ENCODE peak calls at places on chromosome X, in ten cellular contexts. R is GM06990; O is WERI-Rb-1; N is WTC11; I is CD8-positive, alpha-beta T cell; K is heart right ventricle; J is BE2C; S is fibroblast of the aortic adventitia; A is cardiac fibroblast; B is lower lobe of right lung. E is an unnamed sample.

GRCh38 chrX:49992809-49993208 is 70.4 kb downstream of the CLCN5 start:
- DNase-seq in R (no peak), O (no peak), N (no peak), I (no peak), K (peak; percentile 3), J (no peak), S (peak; percentile 31), A (peak; percentile 17), B (no peak), E (no peak)

GRCh38 chrX:54301516-54301915 is 56.3 kb downstream of the WNK3 start:
- DNase-seq in R (no peak), O (no peak), N (no peak), I (no peak), K (no peak), J (no peak), S (no peak), A (peak; percentile 7), B (no peak), E (no peak)

GRCh38 chrX:130545796-130546195 is 144.0 kb downstream of the RBMX2 start:
- DNase-seq in R (no peak), O (no peak), N (no peak), I (no peak), K (no peak), J (no peak), S (no peak), A (no peak), B (no peak), E (no peak)

GRCh38 chrX:9310596-9310995 is 154.3 kb upstream of the TBL1X start:
- DNase-seq in R (no peak), O (no peak), N (no peak), I (no peak), K (no peak), J (no peak), S (peak; percentile 19), A (peak; percentile 7), B (no peak), E (no peak)

GRCh38 chrX:15853586-15854079 is 980 bp downstream of the AP1S2 start:
- DNase-seq in R (no peak), O (peak; percentile 8), N (no peak), I (no peak), K (no peak), J (no peak), S (no peak), A (no peak), B (no peak), E (peak; percentile 8)

GRCh38 chrX:134868766-134869495 is 121.9 kb upstream of the SMIM10 start:
- DNase-seq in R (no peak), O (no peak), N (no peak), I (no peak), K (no peak), J (no peak), S (peak; percentile 75), A (peak; percentile 83), B (no peak), E (no peak)

GRCh38 chrX:141732031-141732430 is 33.5 kb upstream of the SPANXD start:
- DNase-seq in R (no peak), O (no peak), N (no peak), I (no peak), K (no peak), J (no peak), S (no peak), A (no peak), B (no peak), E (no peak)

GRCh38 chrX:119145241-119145653 is 17.6 kb upstream of the KIAA1210 start:
- DNase-seq in R (no peak), O (peak; percentile 7), N (peak; percentile 24), I (no peak), K (no peak), J (peak; percentile 9), S (peak; percentile 24), A (peak; percentile 21), B (no peak), E (peak; percentile 11)

GRCh38 chrX:9859711-9860555 is 73.7 kb downstream of the SHROOM2 start:
- DNase-seq in R (no peak), O (no peak), N (no peak), I (no peak), K (no peak), J (no peak), S (no peak), A (no peak), B (no peak), E (no peak)

GRCh38 chrX:97968376-97969104 is 1084.8 kb downstream of the RPA4 start:
- DNase-seq in R (no peak), O (no peak), N (no peak), I (no peak), K (no peak), J (no peak), S (no peak), A (no peak), B (no peak), E (no peak)

GRCh38 chrX:117407449-117408170 is 709.0 kb downstream of the KLHL13 start:
- DNase-seq in R (no peak), O (no peak), N (no peak), I (no peak), K (no peak), J (no peak), S (no peak), A (no peak), B (no peak), E (no peak)

GRCh38 chrX:19599253-19599652 is 83.9 kb upstream of the MAP3K15 start:
- DNase-seq in R (no peak), O (no peak), N (no peak), I (no peak), K (no peak), J (no peak), S (no peak), A (no peak), B (no peak), E (no peak)

GRCh38 chrX:80578518-80579105 is 158.4 kb downstream of the TENT5D start:
- DNase-seq in R (no peak), O (no peak), N (no peak), I (no peak), K (no peak), J (no peak), S (peak; percentile 56), A (peak; percentile 38), B (no peak), E (no peak)

GRCh38 chrX:151505796-151506195 is 57.7 kb upstream of the PASD1 start:
- DNase-seq in R (no peak), O (peak; percentile 82), N (peak; percentile 47), I (no peak), K (no peak), J (no peak), S (peak; percentile 8), A (no peak), B (no peak), E (peak; percentile 34)
- TF ChIP-seq CTCF in R (peak; percentile 64), O (peak; percentile 74), N (no peak), I (no peak), K (peak; percentile 38), J (peak; percentile 25), S (peak; percentile 32), A (no peak), B (peak; percentile 23), E (peak; percentile 49)

GRCh38 chrX:107709266-107709795 is 66.3 kb downstream of the TSC22D3 start:
- DNase-seq in R (no peak), O (no peak), N (no peak), I (no peak), K (no peak), J (no peak), S (no peak), A (no peak), B (no peak), E (no peak)

GRCh38 chrX:107710617-107711391 is 64.8 kb downstream of the TSC22D3 start:
- DNase-seq in R (peak; percentile 69), O (no peak), N (no peak), I (peak; percentile 41), K (peak; percentile 60), J (no peak), S (peak; percentile 92), A (peak; percentile 97), B (no peak), E (no peak)

GRCh38 chrX:107713205-107714195 is 62.1 kb downstream of the TSC22D3 start:
- DNase-seq in R (no peak), O (no peak), N (no peak), I (no peak), K (no peak), J (no peak), S (no peak), A (peak; percentile 39), B (no peak), E (no peak)

GRCh38 chrX:107712231-107713204 is 63.1 kb downstream of the TSC22D3 start:
- DNase-seq in R (no peak), O (no peak), N (no peak), I (no peak), K (no peak), J (no peak), S (peak; percentile 31), A (peak; percentile 78), B (no peak), E (no peak)

GRCh38 chrX:107711521-107712041 is 64.0 kb downstream of the TSC22D3 start:
- DNase-seq in R (no peak), O (no peak), N (no peak), I (no peak), K (no peak), J (no peak), S (no peak), A (no peak), B (no peak), E (no peak)
- TF ChIP-seq CTCF in R (no peak), O (no peak), N (no peak), I (no peak), K (no peak), J (no peak), S (no peak), A (no peak), B (no peak), E (no peak)

DNA sequence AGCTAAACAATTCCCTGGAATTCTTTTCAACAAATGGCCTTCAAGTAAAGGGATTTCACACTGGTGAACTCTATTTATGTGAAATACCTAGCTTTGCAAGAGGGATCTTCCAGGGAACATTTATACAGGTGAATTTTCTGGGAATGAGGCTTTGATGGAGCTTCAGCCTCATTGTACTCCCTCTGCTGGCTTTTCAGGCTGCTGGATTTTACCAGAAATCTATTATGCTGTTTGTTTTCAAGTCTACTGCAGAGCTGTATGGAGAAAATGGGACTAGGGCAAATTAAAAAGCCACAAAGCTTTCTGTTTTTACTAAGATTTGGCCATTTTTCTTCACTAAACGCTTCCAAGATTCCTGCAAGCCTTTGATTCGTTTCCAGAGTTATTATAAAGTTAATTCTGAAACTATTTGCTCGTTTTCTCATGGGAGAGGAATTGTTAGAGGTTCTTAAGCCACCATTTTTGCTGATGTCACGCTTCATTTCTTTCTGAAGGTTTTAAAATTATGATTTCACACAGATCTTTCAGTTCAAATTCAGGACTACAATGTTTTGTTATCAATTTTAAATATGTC is 31.6 kb downstream of the KDM6A start:
- DNase-seq in R (no peak), O (no peak), N (no peak), I (no peak), K (no peak), J (no peak), S (peak; percentile 29), A (no peak), B (no peak), E (no peak)
- TF ChIP-seq CTCF in R (peak; percentile 28), O (peak; percentile 4), N (no peak), I (no peak), K (no peak), J (peak; percentile 26), S (peak; percentile 43), A (peak; percentile 12), B (no peak), E (no peak)

DNA sequence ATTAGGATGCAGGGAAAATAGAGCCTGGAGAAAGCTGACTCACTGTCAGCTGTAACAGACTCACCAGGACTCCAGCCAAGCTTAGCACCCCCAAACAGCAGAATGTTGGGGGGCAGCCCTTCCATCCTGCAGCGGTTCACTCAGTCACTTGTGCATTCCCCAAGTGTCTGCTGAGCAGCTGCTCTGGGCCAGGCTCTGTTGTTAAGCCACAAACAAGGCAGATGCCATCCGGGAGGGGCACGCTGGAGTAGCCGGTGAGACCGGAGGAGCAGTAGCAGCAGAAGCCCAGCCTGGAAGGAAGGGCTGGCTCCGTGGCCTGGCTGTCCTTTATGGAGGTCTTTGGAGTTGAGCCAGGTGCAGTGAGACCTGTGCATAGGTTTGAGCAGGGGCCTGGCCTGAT is 22.0 kb downstream of the CCNQ start:
- DNase-seq in R (no peak), O (peak; percentile 76), N (no peak), I (no peak), K (no peak), J (no peak), S (no peak), A (no peak), B (no peak), E (no peak)
- TF ChIP-seq CTCF in R (no peak), O (no peak), N (no peak), I (no peak), K (no peak), J (no peak), S (no peak), A (no peak), B (no peak), E (no peak)